ENCODE peak calls at places on chromosomes 1 and 21, in eight cellular contexts. X is esophagus squamous epithelium, R is A549, W is PC-3, L is brain microvascular endothelial cell, S is fibroblast of the aortic adventitia, O is NB4, M is heart left ventricle. G is an unnamed sample.

GRCh38 chr1:208033236-208033635 is 122.3 kb upstream of the CD34 start:
- DNase-seq in X (no peak), R (no peak), W (no peak), L (no peak), S (no peak), O (no peak), M (no peak), G (no peak)

GRCh38 chr21:45056917-45057560 is 17.3 kb upstream of the ADARB1 start:
- DNase-seq in X (no peak), R (no peak), W (no peak), L (no peak), S (no peak), O (no peak), M (no peak), G (no peak)

GRCh38 chr21:44442266-44443125 is 12.8 kb upstream of the LRRC3 start:
- DNase-seq in X (no peak), R (no peak), W (no peak), L (no peak), S (no peak), O (no peak), M (no peak), G (no peak)

GRCh38 chr1:246797597-246797996 is 73.4 kb downstream of the SCCPDH start:
- DNase-seq in X (no peak), R (no peak), W (no peak), L (no peak), S (no peak), O (no peak), M (no peak), G (no peak)

GRCh38 chr1:246182149-246182851 is 324.8 kb downstream of the SMYD3 start:
- DNase-seq in X (no peak), R (no peak), W (no peak), L (no peak), S (no peak), O (peak), M (no peak), G (no peak)

GRCh38 chr1:203686091-203686632 is 59.5 kb downstream of the ATP2B4 start:
- DNase-seq in X (no peak), R (no peak), W (peak), L (no peak), S (peak), O (no peak), M (no peak), G (peak)

GRCh38 chr1:63873751-63874150 is 99.9 kb downstream of the ROR1 start:
- DNase-seq in X (no peak), R (no peak), W (peak), L (peak), S (peak), O (no peak), M (no peak), G (no peak)

GRCh38 chr21:15809818-15810217 is 80.0 kb downstream of the USP25 start:
- DNase-seq in X (no peak), R (no peak), W (no peak), L (peak), S (peak), O (peak), M (no peak), G (peak)

GRCh38 chr1:67226688-67227087 is 60.4 kb downstream of the IL23R start:
- DNase-seq in X (no peak), R (no peak), W (no peak), L (no peak), S (no peak), O (no peak), M (no peak), G (no peak)

GRCh38 chr1:25735956-25736529 is 64.0 kb upstream of the SELENON start:
- DNase-seq in X (no peak), R (no peak), W (no peak), L (no peak), S (no peak), O (no peak), M (peak), G (no peak)

GRCh38 chr1:30444404-30444803 is 279.0 kb downstream of the MATN1 start:
- DNase-seq in X (no peak), R (no peak), W (no peak), L (no peak), S (no peak), O (no peak), M (no peak), G (no peak)

GRCh38 chr1:212721388-212722247 is 22.0 kb upstream of the BATF3 start:
- DNase-seq in X (no peak), R (peak), W (peak), L (peak), S (peak), O (peak), M (no peak), G (peak)

GRCh38 chr21:26804895-26805609 is 40.2 kb downstream of the ADAMTS1 start:
- DNase-seq in X (no peak), R (no peak), W (no peak), L (no peak), S (peak), O (no peak), M (no peak), G (no peak)

GRCh38 chr1:56160916-56161315 is 418.4 kb downstream of the PLPP3 start:
- DNase-seq in X (no peak), R (no peak), W (no peak), L (no peak), S (no peak), O (no peak), M (no peak), G (no peak)

GRCh38 chr1:34681481-34682451 is 73.1 kb upstream of the GJB5 start:
- DNase-seq in X (no peak), R (peak), W (peak), L (peak), S (peak), O (peak), M (no peak), G (peak)

GRCh38 chr1:1989102-1989542 is 14.5 kb downstream of the CFAP74 start:
- DNase-seq in X (no peak), R (no peak), W (no peak), L (peak), S (no peak), O (no peak), M (peak), G (peak)

GRCh38 chr1:66282343-66282852 is 251.6 kb upstream of the SGIP1 start:
- DNase-seq in X (no peak), R (no peak), W (peak), L (peak), S (peak), O (peak), M (no peak), G (peak)

GRCh38 chr21:35211767-35212166 is 162.7 kb upstream of the RUNX1 start:
- DNase-seq in X (no peak), R (no peak), W (no peak), L (no peak), S (no peak), O (no peak), M (no peak), G (no peak)

GRCh38 chr1:49102752-49103151 is 326.1 kb upstream of the BEND5 start:
- DNase-seq in X (no peak), R (no peak), W (peak), L (peak), S (peak), O (no peak), M (no peak), G (peak)

GRCh38 chr1:212853658-212854057 is 4.4 kb upstream of the FLVCR1 start:
- DNase-seq in X (no peak), R (peak), W (peak), L (no peak), S (no peak), O (no peak), M (no peak), G (no peak)

GRCh38 chr1:236509647-236510401 is 14.0 kb upstream of the LGALS8 start:
- DNase-seq in X (no peak), R (no peak), W (no peak), L (no peak), S (no peak), O (no peak), M (no peak), G (no peak)

GRCh38 chr1:11272544-11272841 is 505 bp upstream of the UBIAD1 start:
- DNase-seq in X (no peak), R (no peak), W (no peak), L (peak), S (no peak), O (no peak), M (no peak), G (no peak)

GRCh38 chr21:45157932-45158331 is 83.6 kb downstream of the ADARB1 start:
- DNase-seq in X (no peak), R (no peak), W (no peak), L (no peak), S (no peak), O (no peak), M (no peak), G (no peak)

GRCh38 chr1:24966724-24967346 is 36.8 kb upstream of the RUNX3 start:
- DNase-seq in X (no peak), R (peak), W (peak), L (peak), S (peak), O (peak), M (no peak), G (peak)

GRCh38 chr1:151935154-151935553 is 25.8 kb upstream of the THEM4 start:
- DNase-seq in X (no peak), R (no peak), W (peak), L (no peak), S (no peak), O (no peak), M (no peak), G (peak)

GRCh38 chr1:104706631-104707147 is 957.0 kb downstream of the AMY1C start:
- DNase-seq in X (no peak), R (peak), W (peak), L (no peak), S (peak), O (peak), M (no peak), G (peak)

GRCh38 chr1:82377201-82377884 is 576.6 kb downstream of the ADGRL2 start:
- DNase-seq in X (no peak), R (no peak), W (peak), L (peak), S (peak), O (no peak), M (no peak), G (peak)
- TF ChIP-seq CTCF in X (no peak), R (no peak), W (peak), L (peak), S (peak), O (no peak), M (no peak), G (no peak)

GRCh38 chr1:244006961-244007360 is 44.1 kb upstream of the ZBTB18 start:
- DNase-seq in X (no peak), R (no peak), W (no peak), L (no peak), S (no peak), O (no peak), M (no peak), G (no peak)

GRCh38 chr1:244006381-244006901 is 44.6 kb upstream of the ZBTB18 start:
- DNase-seq in X (no peak), R (no peak), W (no peak), L (no peak), S (no peak), O (no peak), M (no peak), G (no peak)

GRCh38 chr1:244005455-244005854 is 45.6 kb upstream of the ZBTB18 start:
- DNase-seq in X (no peak), R (no peak), W (no peak), L (no peak), S (no peak), O (no peak), M (no peak), G (no peak)

GRCh38 chr1:244002721-244003120 is 48.4 kb upstream of the ZBTB18 start:
- DNase-seq in X (no peak), R (no peak), W (no peak), L (no peak), S (no peak), O (peak), M (no peak), G (no peak)
- H3K4me3 ChIP-seq in X (no peak), R (no peak), W (no peak), L (no peak), S (no peak), O (no peak), M (no peak), G (no peak)

GRCh38 chr21:37410639-37411038 is 44.1 kb downstream of the DYRK1A start:
- DNase-seq in X (no peak), R (no peak), W (no peak), L (no peak), S (no peak), O (no peak), M (no peak), G (no peak)

GRCh38 chr21:37407719-37408455 is 41.3 kb downstream of the DYRK1A start:
- DNase-seq in X (no peak), R (no peak), W (no peak), L (no peak), S (peak), O (no peak), M (no peak), G (peak)

GRCh38 chr21:37402251-37402867 is 35.8 kb downstream of the DYRK1A start:
- DNase-seq in X (no peak), R (no peak), W (no peak), L (no peak), S (no peak), O (no peak), M (no peak), G (no peak)

GRCh38 chr21:37408464-37409193 is 42.1 kb downstream of the DYRK1A start:
- DNase-seq in X (no peak), R (no peak), W (no peak), L (no peak), S (no peak), O (no peak), M (no peak), G (no peak)

GRCh38 chr21:37405629-37406028 is 39.1 kb downstream of the DYRK1A start:
- DNase-seq in X (no peak), R (no peak), W (no peak), L (no peak), S (no peak), O (no peak), M (no peak), G (no peak)
- TF ChIP-seq CTCF in X (no peak), R (no peak), W (no peak), L (no peak), S (no peak), O (no peak), M (no peak), G (no peak)

GRCh38 chr1:92409946-92410345 is 76.8 kb downstream of the GFI1 start:
- DNase-seq in X (no peak), R (no peak), W (no peak), L (no peak), S (no peak), O (no peak), M (no peak), G (no peak)
- H3K4me3 ChIP-seq in X (no peak), R (no peak), W (no peak), L (no peak), S (no peak), O (no peak), M (no peak), G (no peak)

DNA sequence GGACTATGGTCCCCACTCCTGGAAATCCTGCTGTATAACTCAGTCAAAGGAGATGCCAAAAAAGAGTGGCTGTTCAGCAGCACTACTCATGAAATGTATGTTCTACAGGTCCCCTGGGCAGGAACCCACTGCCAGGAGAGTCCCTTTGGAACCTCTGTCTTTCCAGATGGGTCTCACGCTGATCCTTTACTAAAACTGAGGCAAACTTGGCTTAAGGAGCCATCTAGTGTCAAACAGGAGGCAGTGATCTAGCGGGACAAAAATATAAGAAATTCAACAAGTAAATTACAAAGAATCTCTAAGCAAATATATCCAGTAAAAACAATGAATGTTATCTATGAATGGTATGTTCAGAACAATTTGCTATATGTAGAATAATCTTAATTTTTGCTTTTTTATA is 80.5 kb upstream of the PRMT6 start:
- DNase-seq in X (no peak), R (no peak), W (peak), L (no peak), S (no peak), O (peak), M (no peak), G (peak)
- TF ChIP-seq CTCF in X (no peak), R (no peak), W (peak), L (peak), S (no peak), O (peak), M (no peak), G (no peak)

GRCh38 chr1:226734611-226735153 is 4.4 kb downstream of the ITPKB start:
- DNase-seq in X (no peak), R (no peak), W (no peak), L (no peak), S (no peak), O (no peak), M (no peak), G (no peak)
- H3K4me3 ChIP-seq in X (peak), R (no peak), W (no peak), L (no peak), S (no peak), O (peak), M (peak), G (no peak)

GRCh38 chr1:215888159-215888558 is 321.1 kb downstream of the KCTD3 start:
- DNase-seq in X (no peak), R (no peak), W (peak), L (no peak), S (no peak), O (no peak), M (no peak), G (no peak)
- TF ChIP-seq CTCF in X (no peak), R (peak), W (peak), L (no peak), S (no peak), O (no peak), M (no peak), G (no peak)

GRCh38 chr1:115064461-115064860 is 24.8 kb downstream of the TSPAN2 start:
- DNase-seq in X (no peak), R (no peak), W (no peak), L (no peak), S (no peak), O (no peak), M (no peak), G (no peak)
- H3K4me3 ChIP-seq in X (no peak), R (no peak), W (no peak), L (no peak), S (no peak), O (no peak), M (no peak), G (no peak)

G was measured in cardiac fibroblast.